ENCODE peak calls at places on chromosomes 6 and 20, in six cellular contexts. One of them, this sample, is unnamed.

GRCh38 chr20:43191946-43192847 is 2.5 kb upstream of the PTPRT start:
- DNase-seq in kidney: no peak
- DNase-seq in astrocyte of the spinal cord: no peak
- DNase-seq in AG09319: no peak
- DNase-seq in AG04449: no peak
- DNase-seq in upper lobe of right lung: no peak
- DNase-seq in this sample: no peak

GRCh38 chr20:63737940-63738686 is 1.5 kb upstream of the SLC2A4RG start:
- DNase-seq in kidney: peak
- DNase-seq in astrocyte of the spinal cord: no peak
- DNase-seq in AG09319: no peak
- DNase-seq in AG04449: no peak
- DNase-seq in upper lobe of right lung: peak
- DNase-seq in this sample: no peak

GRCh38 chr6:33990061-33990541 is 155.8 kb downstream of the GRM4 start:
- DNase-seq in kidney: peak
- DNase-seq in astrocyte of the spinal cord: no peak
- DNase-seq in AG09319: no peak
- DNase-seq in AG04449: no peak
- DNase-seq in upper lobe of right lung: peak
- DNase-seq in this sample: no peak

GRCh38 chr6:153117986-153118886 is 12.8 kb downstream of the RGS17 start:
- DNase-seq in kidney: no peak
- DNase-seq in astrocyte of the spinal cord: peak
- DNase-seq in AG09319: no peak
- DNase-seq in AG04449: peak
- DNase-seq in upper lobe of right lung: no peak
- DNase-seq in this sample: no peak

GRCh38 chr6:116210750-116211425 is 43.0 kb downstream of the TSPYL4 start:
- DNase-seq in kidney: no peak
- DNase-seq in astrocyte of the spinal cord: peak
- DNase-seq in AG09319: no peak
- DNase-seq in AG04449: no peak
- DNase-seq in upper lobe of right lung: no peak
- DNase-seq in this sample: no peak

GRCh38 chr20:32742322-32743236 is 688 bp downstream of the COMMD7 start:
- DNase-seq in kidney: peak
- DNase-seq in astrocyte of the spinal cord: no peak
- DNase-seq in AG09319: no peak
- DNase-seq in AG04449: no peak
- DNase-seq in upper lobe of right lung: no peak
- DNase-seq in this sample: no peak

GRCh38 chr6:69953491-69953890 is 87.1 kb downstream of the COL19A1 start:
- DNase-seq in kidney: no peak
- DNase-seq in astrocyte of the spinal cord: no peak
- DNase-seq in AG09319: no peak
- DNase-seq in AG04449: no peak
- DNase-seq in upper lobe of right lung: no peak
- DNase-seq in this sample: no peak

GRCh38 chr20:28562510-28562898 is 2695.0 kb upstream of the DEFB115 start:
- DNase-seq in kidney: no peak
- DNase-seq in astrocyte of the spinal cord: peak
- DNase-seq in AG09319: no peak
- DNase-seq in AG04449: peak
- DNase-seq in upper lobe of right lung: no peak
- DNase-seq in this sample: no peak

GRCh38 chr6:3372184-3372846 is 84.5 kb downstream of the SLC22A23 start:
- DNase-seq in kidney: no peak
- DNase-seq in astrocyte of the spinal cord: no peak
- DNase-seq in AG09319: no peak
- DNase-seq in AG04449: no peak
- DNase-seq in upper lobe of right lung: no peak
- DNase-seq in this sample: no peak

GRCh38 chr6:13427838-13428527 is 59.4 kb downstream of the GFOD1 start:
- DNase-seq in kidney: no peak
- DNase-seq in astrocyte of the spinal cord: no peak
- DNase-seq in AG09319: no peak
- DNase-seq in AG04449: no peak
- DNase-seq in upper lobe of right lung: no peak
- DNase-seq in this sample: peak

GRCh38 chr20:45813489-45813888 is 1.0 kb downstream of the UBE2C start:
- DNase-seq in kidney: no peak
- DNase-seq in astrocyte of the spinal cord: no peak
- DNase-seq in AG09319: no peak
- DNase-seq in AG04449: no peak
- DNase-seq in upper lobe of right lung: no peak
- DNase-seq in this sample: no peak

GRCh38 chr6:169933839-169934698 is 182.6 kb downstream of the ERMARD start:
- DNase-seq in kidney: peak
- DNase-seq in astrocyte of the spinal cord: no peak
- DNase-seq in AG09319: peak
- DNase-seq in AG04449: no peak
- DNase-seq in upper lobe of right lung: no peak
- DNase-seq in this sample: no peak

GRCh38 chr6:93282521-93283031 is 136.8 kb downstream of the EPHA7 start:
- DNase-seq in kidney: peak
- DNase-seq in astrocyte of the spinal cord: no peak
- DNase-seq in AG09319: no peak
- DNase-seq in AG04449: no peak
- DNase-seq in upper lobe of right lung: peak
- DNase-seq in this sample: peak

GRCh38 chr6:84464471-84464870 is 237.0 kb upstream of the CEP162 start:
- DNase-seq in kidney: no peak
- DNase-seq in astrocyte of the spinal cord: no peak
- DNase-seq in AG09319: no peak
- DNase-seq in AG04449: no peak
- DNase-seq in upper lobe of right lung: no peak
- DNase-seq in this sample: no peak

GRCh38 chr6:133062702-133063319 is 178.3 kb upstream of the EYA4 start:
- DNase-seq in kidney: no peak
- DNase-seq in astrocyte of the spinal cord: no peak
- DNase-seq in AG09319: no peak
- DNase-seq in AG04449: no peak
- DNase-seq in upper lobe of right lung: no peak
- DNase-seq in this sample: no peak

GRCh38 chr20:17680128-17680835 is 1.8 kb downstream of the RRBP1 start:
- DNase-seq in kidney: peak
- DNase-seq in astrocyte of the spinal cord: no peak
- DNase-seq in AG09319: no peak
- DNase-seq in AG04449: no peak
- DNase-seq in upper lobe of right lung: peak
- DNase-seq in this sample: peak

GRCh38 chr6:81246200-81246599 is 506.3 kb downstream of the TENT5A start:
- DNase-seq in kidney: no peak
- DNase-seq in astrocyte of the spinal cord: no peak
- DNase-seq in AG09319: no peak
- DNase-seq in AG04449: no peak
- DNase-seq in upper lobe of right lung: no peak
- DNase-seq in this sample: no peak

GRCh38 chr6:81238390-81238789 is 514.1 kb downstream of the TENT5A start:
- DNase-seq in kidney: no peak
- DNase-seq in astrocyte of the spinal cord: no peak
- DNase-seq in AG09319: no peak
- DNase-seq in AG04449: no peak
- DNase-seq in upper lobe of right lung: no peak
- DNase-seq in this sample: no peak

GRCh38 chr6:81242634-81243033 is 509.8 kb downstream of the TENT5A start:
- DNase-seq in kidney: no peak
- DNase-seq in astrocyte of the spinal cord: peak
- DNase-seq in AG09319: no peak
- DNase-seq in AG04449: no peak
- DNase-seq in upper lobe of right lung: no peak
- DNase-seq in this sample: no peak

GRCh38 chr6:81241126-81241525 is 511.4 kb downstream of the TENT5A start:
- DNase-seq in kidney: no peak
- DNase-seq in astrocyte of the spinal cord: peak
- DNase-seq in AG09319: no peak
- DNase-seq in AG04449: peak
- DNase-seq in upper lobe of right lung: no peak
- DNase-seq in this sample: no peak

GRCh38 chr6:81241717-81242116 is 510.8 kb downstream of the TENT5A start:
- DNase-seq in kidney: no peak
- DNase-seq in astrocyte of the spinal cord: peak
- DNase-seq in AG09319: no peak
- DNase-seq in AG04449: peak
- DNase-seq in upper lobe of right lung: no peak
- DNase-seq in this sample: no peak
- TF ChIP-seq CTCF in kidney: peak
- TF ChIP-seq CTCF in astrocyte of the spinal cord: peak
- TF ChIP-seq CTCF in AG09319: peak
- TF ChIP-seq CTCF in AG04449: peak
- TF ChIP-seq CTCF in upper lobe of right lung: peak
- TF ChIP-seq CTCF in this sample: no peak

GRCh38 chr6:14664112-14664592 is 546.6 kb downstream of the CD83 start:
- DNase-seq in kidney: peak
- DNase-seq in astrocyte of the spinal cord: no peak
- DNase-seq in AG09319: no peak
- DNase-seq in AG04449: no peak
- DNase-seq in upper lobe of right lung: no peak
- DNase-seq in this sample: no peak
- TF ChIP-seq CTCF in kidney: no peak
- TF ChIP-seq CTCF in astrocyte of the spinal cord: no peak
- TF ChIP-seq CTCF in AG09319: no peak
- TF ChIP-seq CTCF in AG04449: no peak
- TF ChIP-seq CTCF in upper lobe of right lung: no peak
- TF ChIP-seq CTCF in this sample: no peak

GRCh38 chr6:134741193-134741521 is 208.7 kb downstream of the ALDH8A1 start:
- DNase-seq in kidney: peak
- DNase-seq in astrocyte of the spinal cord: no peak
- DNase-seq in AG09319: no peak
- DNase-seq in AG04449: no peak
- DNase-seq in upper lobe of right lung: no peak
- DNase-seq in this sample: no peak

GRCh38 chr6:134748484-134748883 is 201.4 kb downstream of the ALDH8A1 start:
- DNase-seq in kidney: no peak
- DNase-seq in astrocyte of the spinal cord: no peak
- DNase-seq in AG09319: no peak
- DNase-seq in AG04449: no peak
- DNase-seq in upper lobe of right lung: no peak
- DNase-seq in this sample: no peak

GRCh38 chr6:134750669-134751068 is 199.2 kb downstream of the ALDH8A1 start:
- DNase-seq in kidney: no peak
- DNase-seq in astrocyte of the spinal cord: peak
- DNase-seq in AG09319: peak
- DNase-seq in AG04449: peak
- DNase-seq in upper lobe of right lung: no peak
- DNase-seq in this sample: no peak

GRCh38 chr6:134744301-134744700 is 205.6 kb downstream of the ALDH8A1 start:
- DNase-seq in kidney: no peak
- DNase-seq in astrocyte of the spinal cord: no peak
- DNase-seq in AG09319: no peak
- DNase-seq in AG04449: no peak
- DNase-seq in upper lobe of right lung: no peak
- DNase-seq in this sample: no peak

GRCh38 chr6:134746125-134746524 is 203.8 kb downstream of the ALDH8A1 start:
- DNase-seq in kidney: no peak
- DNase-seq in astrocyte of the spinal cord: no peak
- DNase-seq in AG09319: no peak
- DNase-seq in AG04449: no peak
- DNase-seq in upper lobe of right lung: no peak
- DNase-seq in this sample: no peak
- TF ChIP-seq CTCF in kidney: no peak
- TF ChIP-seq CTCF in astrocyte of the spinal cord: no peak
- TF ChIP-seq CTCF in AG09319: no peak
- TF ChIP-seq CTCF in AG04449: no peak
- TF ChIP-seq CTCF in upper lobe of right lung: no peak
- TF ChIP-seq CTCF in this sample: no peak

DNA sequence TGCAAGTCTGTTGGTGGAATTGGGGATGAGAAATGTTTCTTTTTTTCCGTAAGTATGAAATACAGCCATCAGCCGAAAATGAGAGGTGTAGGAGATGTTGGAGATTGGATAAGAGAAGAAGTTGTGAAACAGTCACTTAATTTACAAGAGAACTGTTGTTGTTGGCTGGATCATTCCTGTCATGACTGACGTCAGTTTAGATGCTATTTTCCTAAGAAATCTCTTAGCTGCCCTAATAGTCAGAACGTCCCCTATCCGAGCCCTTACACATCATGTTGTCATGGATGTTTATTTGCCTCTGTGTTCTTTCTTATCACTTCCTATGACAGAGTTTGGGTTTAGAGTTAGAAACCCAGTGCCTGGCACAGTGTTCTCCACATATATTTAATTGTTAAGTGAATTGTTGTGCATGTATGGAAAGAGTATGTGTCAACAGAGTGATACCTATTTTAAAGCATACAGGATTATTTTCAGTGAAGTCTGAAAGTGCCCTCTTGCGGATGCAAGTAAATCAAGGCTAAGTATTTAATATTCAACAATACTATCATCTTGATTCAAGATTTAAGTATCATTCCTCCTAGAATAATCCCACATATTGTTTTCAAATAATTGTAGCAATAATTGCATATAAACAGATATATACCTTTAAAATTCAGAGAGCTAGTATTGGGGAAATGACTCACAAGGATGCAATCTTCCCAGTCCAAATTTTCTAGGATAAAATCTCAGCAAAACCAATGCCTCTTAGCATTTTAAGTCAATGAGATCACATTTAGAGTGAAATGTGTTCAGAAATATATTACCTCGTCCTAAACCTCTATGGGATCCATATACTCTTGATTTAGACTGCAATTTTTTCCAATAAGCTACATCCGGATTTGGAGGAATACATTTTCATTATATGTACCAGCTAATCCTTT is 309.9 kb upstream of the NOX3 start:
- DNase-seq in kidney: no peak
- DNase-seq in astrocyte of the spinal cord: peak
- DNase-seq in AG09319: no peak
- DNase-seq in AG04449: peak
- DNase-seq in upper lobe of right lung: no peak
- DNase-seq in this sample: no peak
- TF ChIP-seq CTCF in kidney: no peak
- TF ChIP-seq CTCF in astrocyte of the spinal cord: no peak
- TF ChIP-seq CTCF in AG09319: no peak
- TF ChIP-seq CTCF in AG04449: no peak
- TF ChIP-seq CTCF in upper lobe of right lung: no peak
- TF ChIP-seq CTCF in this sample: no peak